ENCODE peak calls at places on chromosome 16, in five cellular contexts. R is spleen, N is left ventricle myocardium inferior, W is cardiac muscle cell, Q is tibial nerve. J is an unnamed sample.

GRCh38 chr16:67399749-67400704 is 6.7 kb upstream of the TPPP3 start:
- DNase-seq in R (peak; percentile 71), N (no peak), W (no peak), Q (no peak), J (no peak)

GRCh38 chr16:19907161-19907992 is 22.7 kb upstream of the GPRC5B start:
- DNase-seq in R (peak; percentile 87), N (peak; percentile 51), W (peak; percentile 82), Q (peak; percentile 56), J (peak; percentile 84)

GRCh38 chr16:68644715-68645493 is at the start of gene CDH3:
- DNase-seq in R (no peak), N (no peak), W (peak; percentile 48), Q (no peak), J (peak; percentile 27)

GRCh38 chr16:87560428-87561199 is 41.7 kb upstream of the JPH3 start:
- DNase-seq in R (no peak), N (peak; percentile 45), W (peak; percentile 52), Q (no peak), J (no peak)

GRCh38 chr16:11162571-11163268 is 93.3 kb downstream of the SOCS1 start:
- DNase-seq in R (peak; percentile 27), N (no peak), W (no peak), Q (no peak), J (peak; percentile 14)

GRCh38 chr16:75478480-75479345 is 14.2 kb upstream of the TMEM170A start:
- DNase-seq in R (peak; percentile 72), N (no peak), W (no peak), Q (no peak), J (no peak)

GRCh38 chr16:29808219-29808900 is 2.0 kb downstream of the MAZ start:
- DNase-seq in R (peak; percentile 85), N (no peak), W (no peak), Q (no peak), J (no peak)

GRCh38 chr16:8628981-8629725 is 7.7 kb downstream of the METTL22 start:
- DNase-seq in R (peak; percentile 63), N (no peak), W (no peak), Q (no peak), J (no peak)

GRCh38 chr16:50526249-50526648 is 21.9 kb upstream of the NKD1 start:
- DNase-seq in R (peak; percentile 12), N (no peak), W (no peak), Q (no peak), J (no peak)

GRCh38 chr16:66486773-66487579 is 59.9 kb downstream of the BEAN1 start:
- DNase-seq in R (no peak), N (no peak), W (peak; percentile 92), Q (no peak), J (peak; percentile 77)

GRCh38 chr16:75506567-75506966 is 11.3 kb upstream of the CHST6 start:
- DNase-seq in R (no peak), N (no peak), W (peak; percentile 94), Q (peak; percentile 59), J (peak; percentile 89)

GRCh38 chr16:23949630-23950290 is 114.0 kb downstream of the PRKCB start:
- DNase-seq in R (peak; percentile 95), N (peak; percentile 30), W (no peak), Q (no peak), J (no peak)

GRCh38 chr16:11914759-11915643 is 755 bp downstream of the GSPT1 start:
- DNase-seq in R (peak; percentile 92), N (peak; percentile 38), W (peak; percentile 33), Q (no peak), J (peak; percentile 73)

GRCh38 chr16:56788435-56788834 is 58.5 kb downstream of the NUP93 start:
- DNase-seq in R (no peak), N (no peak), W (no peak), Q (no peak), J (no peak)

GRCh38 chr16:50834701-50835100 is 92.8 kb downstream of the CYLD start:
- DNase-seq in R (no peak), N (no peak), W (no peak), Q (no peak), J (no peak)

GRCh38 chr16:30853758-30854157 is 40.1 kb downstream of the BCL7C start:
- DNase-seq in R (no peak), N (no peak), W (no peak), Q (no peak), J (no peak)

GRCh38 chr16:11916524-11917285 is 949 bp upstream of the GSPT1 start:
- DNase-seq in R (no peak), N (no peak), W (peak; percentile 12), Q (no peak), J (peak; percentile 60)

GRCh38 chr16:20410153-20410723 is 904 bp downstream of the ACSM5 start:
- DNase-seq in R (no peak), N (no peak), W (peak; percentile 8), Q (no peak), J (no peak)

GRCh38 chr16:77289331-77289809 is 90.2 kb downstream of the SYCE1L start:
- DNase-seq in R (no peak), N (no peak), W (peak; percentile 77), Q (no peak), J (no peak)

GRCh38 chr16:77191259-77191969 is 424 bp downstream of the MON1B start:
- DNase-seq in R (peak; percentile 93), N (no peak), W (peak; percentile 13), Q (no peak), J (no peak)

GRCh38 chr16:87854053-87854906 is 15.0 kb downstream of the SLC7A5 start:
- DNase-seq in R (peak; percentile 82), N (no peak), W (no peak), Q (no peak), J (no peak)

GRCh38 chr16:67163164-67163902 is 1.2 kb upstream of the HSF4 start:
- DNase-seq in R (peak; percentile 78), N (peak; percentile 68), W (peak; percentile 56), Q (peak; percentile 16), J (peak; percentile 54)

GRCh38 chr16:65919116-65919515 is 447.4 kb upstream of the CDH5 start:
- DNase-seq in R (no peak), N (no peak), W (no peak), Q (no peak), J (no peak)

GRCh38 chr16:56257260-56257659 is 66.0 kb downstream of the GNAO1 start:
- DNase-seq in R (no peak), N (peak; percentile 81), W (no peak), Q (peak; percentile 24), J (no peak)

GRCh38 chr16:72886366-72886974 is 161.5 kb downstream of the ZFHX3 start:
- DNase-seq in R (no peak), N (no peak), W (no peak), Q (no peak), J (no peak)

GRCh38 chr16:29984137-29984763 is 10.6 kb downstream of the TAOK2 start:
- DNase-seq in R (peak; percentile 24), N (no peak), W (no peak), Q (no peak), J (no peak)

GRCh38 chr16:4315185-4316102 is at the start of gene GLIS2:
- DNase-seq in R (peak; percentile 85), N (peak; percentile 84), W (peak; percentile 92), Q (no peak), J (peak; percentile 93)

GRCh38 chr16:57131351-57131970 is 39.1 kb downstream of the CPNE2 start:
- DNase-seq in R (no peak), N (no peak), W (no peak), Q (no peak), J (no peak)

GRCh38 chr16:31439519-31439918 is 3.1 kb downstream of the ZNF843 start:
- DNase-seq in R (no peak), N (no peak), W (no peak), Q (no peak), J (no peak)

GRCh38 chr16:51392651-51393187 is 241.6 kb upstream of the SALL1 start:
- DNase-seq in R (no peak), N (no peak), W (peak; percentile 75), Q (peak; percentile 66), J (peak; percentile 76)

GRCh38 chr16:49858200-49859129 is 2.6 kb upstream of the ZNF423 start:
- DNase-seq in R (no peak), N (peak; percentile 55), W (peak; percentile 70), Q (no peak), J (peak; percentile 80)

GRCh38 chr16:83970430-83970815 is 2.4 kb downstream of the NECAB2 start:
- DNase-seq in R (no peak), N (peak; percentile 3), W (no peak), Q (no peak), J (no peak)

GRCh38 chr16:48608871-48609452 is 1.0 kb downstream of the N4BP1 start:
- DNase-seq in R (no peak), N (no peak), W (no peak), Q (no peak), J (no peak)

GRCh38 chr16:88912556-88912955 is 46.1 kb upstream of the PABPN1L start:
- DNase-seq in R (no peak), N (no peak), W (no peak), Q (no peak), J (no peak)
- H3K4me1 ChIP-seq in R (peaks cover 19% of the 10 kb centered on the region), N (peaks cover 55% of the 10 kb centered on the region), W (peaks cover 5% of the 10 kb centered on the region), Q (peaks cover 6% of the 10 kb centered on the region), J (peaks cover 7% of the 10 kb centered on the region)

DNA sequence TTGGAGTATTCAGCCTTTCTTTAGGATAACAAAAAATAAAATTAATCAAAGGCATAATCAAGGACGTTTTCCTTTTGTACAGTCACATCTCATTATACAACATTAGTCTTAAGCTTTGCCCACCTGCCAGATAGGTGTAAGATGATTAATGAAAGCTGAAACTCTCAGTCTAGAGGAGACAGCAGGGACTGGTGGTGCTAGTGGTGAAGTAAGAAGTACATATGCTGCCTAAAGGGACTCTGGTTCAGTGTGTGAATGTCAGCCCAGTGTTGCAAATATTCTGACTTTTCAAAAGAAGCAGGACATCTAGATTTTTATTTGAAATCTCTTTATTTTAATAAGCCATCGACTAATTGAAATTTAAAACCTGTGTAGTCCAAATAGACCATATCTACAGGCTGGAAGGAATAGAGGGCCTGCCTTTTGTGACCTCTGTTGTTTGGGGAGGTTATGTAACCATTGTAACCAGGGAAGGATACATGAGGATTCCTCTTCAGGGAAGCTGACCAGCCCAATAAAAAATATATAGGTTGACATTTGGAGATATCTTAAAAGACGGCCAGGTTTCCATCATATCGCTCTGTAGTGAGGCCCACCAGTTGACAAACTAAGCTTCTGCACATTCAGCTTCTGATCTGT is 54.1 kb downstream of the FTO start:
- DNase-seq in R (no peak), N (no peak), W (no peak), Q (no peak), J (no peak)
- H3K9me3 ChIP-seq in R (no peaks in the 10 kb centered on the region), N (no peaks in the 10 kb centered on the region), W (no peaks in the 10 kb centered on the region), Q (no peaks in the 10 kb centered on the region), J (no peaks in the 10 kb centered on the region)

GRCh38 chr16:2472488-2472864 is 1.4 kb downstream of the NTN3 start:
- DNase-seq in R (no peak), N (no peak), W (no peak), Q (no peak), J (no peak)
- H3K27me3 ChIP-seq in R (no peaks in the 10 kb centered on the region), N (peaks cover 49% of the 10 kb centered on the region), W (peaks cover 15% of the 10 kb centered on the region), Q (peaks cover 53% of the 10 kb centered on the region), J (no peaks in the 10 kb centered on the region)

DNA sequence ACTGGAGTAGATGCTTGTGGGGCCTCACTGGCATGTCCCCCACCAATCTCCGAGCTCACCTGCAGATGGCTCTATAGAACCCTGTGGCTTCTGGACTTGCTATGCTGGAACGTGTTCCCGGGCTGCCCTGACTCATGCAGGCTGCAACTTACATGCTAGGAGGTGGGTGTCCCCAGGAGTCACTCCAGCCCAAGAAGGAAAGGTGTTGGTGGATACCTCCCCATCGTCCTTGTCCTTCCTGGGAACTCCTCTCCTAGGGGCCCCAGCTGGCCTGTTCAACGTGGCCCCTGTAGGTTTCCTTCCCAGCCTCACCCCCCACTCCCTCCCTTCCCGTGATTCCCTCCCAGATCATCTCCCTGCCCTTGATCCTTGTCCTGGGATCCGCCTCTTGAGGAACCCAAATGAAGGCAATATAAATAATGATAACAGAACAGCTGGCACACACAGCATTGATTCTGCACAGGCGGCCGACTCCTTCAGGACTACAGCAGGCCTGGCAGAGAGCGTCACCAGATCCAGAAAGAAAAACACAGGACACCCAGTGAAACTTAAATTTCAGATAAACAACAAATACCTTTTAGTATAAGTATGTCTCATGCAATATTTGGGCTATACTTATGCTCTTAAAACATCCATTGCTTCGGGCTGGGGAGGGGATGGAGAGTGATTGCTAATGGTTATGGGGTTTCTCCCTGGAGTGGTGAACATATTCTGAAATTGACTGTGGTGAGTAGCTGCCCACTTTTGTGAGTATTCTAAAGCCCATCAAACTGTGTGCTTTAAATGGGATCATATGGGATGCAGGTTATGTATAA is 221.1 kb upstream of the GSE1 start:
- DNase-seq in R (peak; percentile 38), N (peak; percentile 9), W (no peak), Q (no peak), J (no peak)
- H3K4me1 ChIP-seq in R (peaks cover 22% of the 10 kb centered on the region), N (peaks cover 37% of the 10 kb centered on the region), W (peaks cover 15% of the 10 kb centered on the region), Q (peaks cover 38% of the 10 kb centered on the region), J (peaks cover 46% of the 10 kb centered on the region)